ENCODE peak calls at places on chromosomes 1 and 21, in seven cellular contexts. R is mucosa of gallbladder, A is MCF 10A, V is ovary, Z is left colon, E is mesothelial cell of epicardium, W is activated T-helper 1 cell treated with Interleukin-2 at 50 U/mL for 16 hours. N is an unnamed sample.

GRCh38 chr1:4652631-4653327 is 1.6 kb upstream of the AJAP1 start:
- DNase-seq in R (peak), A (peak), V (peak), Z (no peak), E (peak), W (peak), N (peak)

GRCh38 chr21:32389337-32390015 is 3.3 kb downstream of the URB1 start:
- DNase-seq in R (no peak), A (no peak), V (no peak), Z (no peak), E (no peak), W (no peak), N (no peak)

GRCh38 chr1:98177751-98178150 is 256.9 kb upstream of the DPYD start:
- DNase-seq in R (no peak), A (no peak), V (no peak), Z (no peak), E (no peak), W (no peak), N (no peak)

GRCh38 chr1:192263436-192263835 is 53.4 kb upstream of the RGS21 start:
- DNase-seq in R (no peak), A (peak), V (no peak), Z (no peak), E (no peak), W (no peak), N (no peak)

GRCh38 chr1:180925471-180926051 is 12.9 kb downstream of the KIAA1614 start:
- DNase-seq in R (no peak), A (no peak), V (no peak), Z (peak), E (no peak), W (no peak), N (no peak)

GRCh38 chr1:212916395-212917133 is 33.8 kb upstream of the VASH2 start:
- DNase-seq in R (peak), A (no peak), V (no peak), Z (no peak), E (no peak), W (no peak), N (peak)

GRCh38 chr1:85576256-85576641 is 4.3 kb upstream of the CCN1 start:
- DNase-seq in R (peak), A (no peak), V (no peak), Z (no peak), E (no peak), W (no peak), N (no peak)

GRCh38 chr1:15448877-15449462 is 7.6 kb upstream of the CELA2A start:
- DNase-seq in R (no peak), A (no peak), V (no peak), Z (no peak), E (no peak), W (no peak), N (no peak)

GRCh38 chr1:37890378-37891014 is 31.1 kb upstream of the MTF1 start:
- DNase-seq in R (no peak), A (peak), V (no peak), Z (no peak), E (no peak), W (no peak), N (no peak)

GRCh38 chr21:38806153-38806941 is 618 bp downstream of the ETS2 start:
- DNase-seq in R (no peak), A (no peak), V (peak), Z (no peak), E (no peak), W (peak), N (peak)

GRCh38 chr1:45246760-45247159 is 40.4 kb upstream of the ZSWIM5 start:
- DNase-seq in R (no peak), A (peak), V (no peak), Z (no peak), E (no peak), W (no peak), N (no peak)

GRCh38 chr1:65525297-65526048 is 105.0 kb downstream of the LEPR start:
- DNase-seq in R (no peak), A (no peak), V (peak), Z (no peak), E (peak), W (no peak), N (peak)

GRCh38 chr1:65527672-65528071 is 107.2 kb downstream of the LEPR start:
- DNase-seq in R (no peak), A (no peak), V (no peak), Z (no peak), E (no peak), W (no peak), N (no peak)

GRCh38 chr1:172400073-172400737 is 20.3 kb upstream of the C1orf105 start:
- DNase-seq in R (no peak), A (no peak), V (no peak), Z (no peak), E (no peak), W (no peak), N (no peak)

GRCh38 chr1:33905241-33905640 is 41.4 kb downstream of the HMGB4 start:
- DNase-seq in R (no peak), A (no peak), V (no peak), Z (no peak), E (no peak), W (no peak), N (no peak)

N was measured in heart left ventricle.